ENCODE peak calls at places on chromosomes 13 and 19, in five cellular contexts. A, N, L, I and K are unnamed samples.

GRCh38 chr13:66915596-66916185 is 314.4 kb downstream of the PCDH9 start:
- DNase-seq in I (peak; percentile 59), L (no peak), N (no peak), A (no peak), K (no peak)

GRCh38 chr13:109336730-109337129 is 449.7 kb downstream of the IRS2 start:
- DNase-seq in I (peak; percentile 56), N (no peak), L (no peak), A (peak; percentile 38), K (no peak)

GRCh38 chr13:21228738-21229137 is 52.3 kb downstream of the MRPL57 start:
- DNase-seq in A (no peak), L (no peak), I (no peak), N (no peak), K (no peak)

GRCh38 chr13:36454962-36455361 is 22.7 kb downstream of the CCNA1 start:
- DNase-seq in L (no peak), N (no peak), A (no peak), I (no peak), K (no peak)

GRCh38 chr13:56501750-56502149 is 639.0 kb upstream of the PRR20A start:
- DNase-seq in L (no peak), A (no peak), N (no peak), I (peak; percentile 54), K (no peak)

GRCh38 chr19:1068111-1069001 is 1.4 kb downstream of the ARHGAP45 start:
- DNase-seq in I (no peak), N (no peak), L (no peak), A (no peak), K (no peak)

GRCh38 chr13:60798503-60798902 is 401.5 kb downstream of the TDRD3 start:
- DNase-seq in L (no peak), N (no peak), A (no peak), I (no peak), K (no peak)

GRCh38 chr13:28658539-28658795 is 463 bp upstream of the POMP start:
- DNase-seq in A (no peak), L (no peak), N (no peak), I (no peak), K (no peak)

GRCh38 chr13:106277483-106278154 is 257.8 kb downstream of the EFNB2 start:
- DNase-seq in N (no peak), I (no peak), L (no peak), A (no peak), K (no peak)

GRCh38 chr13:98080280-98080679 is 62.6 kb upstream of the FARP1 start:
- DNase-seq in N (no peak), I (no peak), L (no peak), A (no peak), K (no peak)

GRCh38 chr13:90447735-90448103 is 899.8 kb upstream of the MIR17HG start:
- DNase-seq in N (no peak), L (no peak), I (peak; percentile 52), A (no peak), K (no peak)

GRCh38 chr13:99417821-99418662 is 83.2 kb upstream of the TM9SF2 start:
- DNase-seq in A (no peak), L (no peak), N (no peak), I (no peak), K (no peak)

GRCh38 chr13:111904701-111905608 is 162.0 kb upstream of the SOX1 start:
- DNase-seq in N (no peak), A (no peak), L (no peak), I (no peak), K (peak; percentile 40)

GRCh38 chr19:13098291-13099072 is 4.2 kb downstream of the LYL1 start:
- DNase-seq in A (no peak), N (no peak), L (no peak), I (peak; percentile 55), K (peak; percentile 63)

GRCh38 chr13:98325724-98326123 is 148.7 kb upstream of the RNF113B start:
- DNase-seq in L (no peak), I (no peak), A (no peak), N (no peak), K (peak; percentile 12)

GRCh38 chr13:68025604-68026003 is 795.5 kb upstream of the PCDH9 start:
- DNase-seq in I (no peak), L (no peak), N (no peak), A (no peak), K (no peak)

GRCh38 chr13:112877066-112877465 is 91.9 kb upstream of the MCF2L start:
- DNase-seq in N (no peak), A (no peak), I (no peak), L (no peak), K (no peak)

GRCh38 chr19:339262-339887 is 5.2 kb downstream of the MIER2 start:
- DNase-seq in I (no peak), A (no peak), N (no peak), L (no peak), K (no peak)

GRCh38 chr13:80086304-80086721 is 254.6 kb downstream of the SPRY2 start:
- DNase-seq in N (no peak), L (no peak), A (no peak), I (no peak), K (no peak)

GRCh38 chr19:17073869-17074627 is 1.2 kb downstream of the HAUS8 start:
- DNase-seq in L (no peak), A (no peak), N (no peak), I (peak; percentile 71), K (peak; percentile 54)

GRCh38 chr19:1618157-1619093 is 13.2 kb upstream of the UQCR11 start:
- DNase-seq in A (peak; percentile 58), N (no peak), I (no peak), L (peak; percentile 54), K (peak; percentile 83)

GRCh38 chr13:44044544-44045178 is 165.0 kb downstream of the LACC1 start:
- DNase-seq in A (peak; percentile 28), L (no peak), N (no peak), I (peak; percentile 39), K (no peak)

GRCh38 chr13:25927363-25927762 is 124.5 kb downstream of the SHISA2 start:
- DNase-seq in A (no peak), N (no peak), I (no peak), L (no peak), K (no peak)

GRCh38 chr19:55461974-55462628 is 659 bp upstream of the ISOC2 start:
- DNase-seq in L (no peak), I (peak; percentile 50), N (no peak), A (no peak), K (no peak)

GRCh38 chr19:56105090-56105701 is 15.9 kb downstream of the ZNF787 start:
- DNase-seq in A (peak; percentile 30), I (peak; percentile 40), N (peak; percentile 51), L (peak; percentile 61), K (peak; percentile 85)

GRCh38 chr13:95784891-95785290 is 108.0 kb downstream of the DNAJC3 start:
- DNase-seq in N (no peak), L (no peak), I (peak; percentile 73), A (no peak), K (no peak)

GRCh38 chr13:72643339-72643989 is 84.0 kb downstream of the MZT1 start:
- DNase-seq in N (no peak), A (peak; percentile 51), L (no peak), I (peak; percentile 51), K (no peak)

GRCh38 chr13:75907044-75907443 is 270.9 kb downstream of the LMO7 start:
- DNase-seq in N (no peak), A (no peak), L (no peak), I (no peak), K (no peak)

GRCh38 chr13:39874331-39875055 is 219.0 kb downstream of the COG6 start:
- DNase-seq in A (no peak), I (no peak), L (no peak), N (no peak), K (no peak)

GRCh38 chr19:33728141-33728540 is 68.5 kb upstream of the KCTD15 start:
- DNase-seq in L (no peak), I (no peak), A (no peak), N (no peak), K (no peak)

GRCh38 chr19:33724723-33725060 is 72.0 kb upstream of the KCTD15 start:
- DNase-seq in L (no peak), A (no peak), I (no peak), N (no peak), K (no peak)

GRCh38 chr19:33726756-33727155 is 69.9 kb upstream of the KCTD15 start:
- DNase-seq in I (no peak), N (no peak), L (no peak), A (no peak), K (no peak)

GRCh38 chr19:33725567-33725966 is 71.1 kb upstream of the KCTD15 start:
- DNase-seq in N (no peak), L (no peak), I (no peak), A (no peak), K (no peak)

GRCh38 chr19:33727331-33728028 is 69.2 kb upstream of the KCTD15 start:
- DNase-seq in N (no peak), I (no peak), A (no peak), L (no peak), K (no peak)
- H2BK12ac ChIP-seq in N (no peak overlapping the region), I (no peak overlapping the region), A (no peak overlapping the region), L (peak overlapping the region; percentile 9), K (no peak overlapping the region)

GRCh38 chr19:29662278-29662603 is 3.0 kb upstream of the PLEKHF1 start:
- DNase-seq in I (no peak), N (no peak), L (no peak), A (no peak), K (no peak)
- H4K8ac ChIP-seq in I (no peak overlapping the region), N (no peak overlapping the region), L (no peak overlapping the region), A (no peak overlapping the region), K (no peak overlapping the region)

GRCh38 chr13:42926043-42926442 is 66.0 kb downstream of the EPSTI1 start:
- DNase-seq in N (no peak), I (no peak), L (no peak), A (no peak), K (no peak)
- H2BK12ac ChIP-seq in N (no peak overlapping the region), I (no peak overlapping the region), L (no peak overlapping the region), A (no peak overlapping the region), K (no peak overlapping the region)

GRCh38 chr19:3980353-3981251 is 4.7 kb downstream of the EEF2 start:
- DNase-seq in A (no peak), N (no peak), L (no peak), I (no peak), K (peak; percentile 28)

GRCh38 chr19:3981373-3981735 is 3.9 kb downstream of the EEF2 start:
- DNase-seq in A (no peak), N (no peak), L (no peak), I (no peak), K (no peak)

GRCh38 chr19:3983542-3983914 is 1.7 kb downstream of the EEF2 start:
- DNase-seq in I (no peak), N (no peak), L (no peak), A (no peak), K (no peak)

GRCh38 chr19:3982701-3983541 is 2.3 kb downstream of the EEF2 start:
- DNase-seq in A (peak; percentile 62), N (no peak), L (no peak), I (peak; percentile 74), K (peak; percentile 33)

GRCh38 chr19:3981736-3982681 is 3.3 kb downstream of the EEF2 start:
- DNase-seq in L (no peak), A (no peak), N (no peak), I (no peak), K (peak; percentile 31)
- H4K8ac ChIP-seq in L (no peak overlapping the region), A (no peak overlapping the region), N (no peak overlapping the region), I (no peak overlapping the region), K (no peak overlapping the region)

GRCh38 chr19:53704011-53704410 is 72.2 kb downstream of the DPRX start:
- DNase-seq in I (no peak), L (no peak), A (no peak), N (no peak), K (no peak)
- H2BK12ac ChIP-seq in I (no peak overlapping the region), L (no peak overlapping the region), A (no peak overlapping the region), N (no peak overlapping the region), K (no peak overlapping the region)